ENCODE peak calls at places on chromosome 6, in four cellular contexts. One of them, this sample, is unnamed.

GRCh38 chr6:36204068-36204753 is 7.7 kb downstream of the BRPF3 start:
- DNase-seq in HepG2: no peak
- DNase-seq in K562: no peak
- DNase-seq in GM12878: peak; percentile 27
- DNase-seq in this sample: no peak

GRCh38 chr6:36957773-36958271 is 3.3 kb downstream of the PI16 start:
- DNase-seq in K562: no peak
- DNase-seq in HepG2: no peak
- DNase-seq in GM12878: no peak
- DNase-seq in this sample: no peak

GRCh38 chr6:41578714-41579610 is 32.8 kb downstream of the FOXP4 start:
- DNase-seq in HepG2: no peak
- DNase-seq in K562: peak; percentile 67
- DNase-seq in GM12878: no peak
- DNase-seq in this sample: no peak

GRCh38 chr6:139016337-139017213 is 12.0 kb upstream of the ABRACL start:
- DNase-seq in HepG2: no peak
- DNase-seq in GM12878: no peak
- DNase-seq in K562: no peak
- DNase-seq in this sample: no peak

GRCh38 chr6:162726997-162727346 is 594 bp downstream of the PRKN start:
- DNase-seq in HepG2: no peak
- DNase-seq in K562: peak; percentile 27
- DNase-seq in GM12878: no peak
- DNase-seq in this sample: no peak

GRCh38 chr6:37650071-37650481 is 47.6 kb downstream of the MDGA1 start:
- DNase-seq in GM12878: no peak
- DNase-seq in K562: peak; percentile 38
- DNase-seq in HepG2: peak; percentile 46
- DNase-seq in this sample: no peak

GRCh38 chr6:16602035-16602434 is 159.2 kb downstream of the ATXN1 start:
- DNase-seq in GM12878: peak; percentile 53
- DNase-seq in K562: no peak
- DNase-seq in HepG2: no peak
- DNase-seq in this sample: no peak

GRCh38 chr6:31377029-31377428 is 20.1 kb upstream of the HLA-B start:
- DNase-seq in K562: no peak
- DNase-seq in HepG2: no peak
- DNase-seq in GM12878: no peak
- DNase-seq in this sample: no peak

GRCh38 chr6:142478117-142478516 is 176.3 kb downstream of the ADGRG6 start:
- DNase-seq in K562: peak; percentile 38
- DNase-seq in HepG2: peak; percentile 46
- DNase-seq in GM12878: no peak
- DNase-seq in this sample: no peak

GRCh38 chr6:44653761-44654218 is 266.3 kb downstream of the CDC5L start:
- DNase-seq in HepG2: no peak
- DNase-seq in K562: no peak
- DNase-seq in GM12878: no peak
- DNase-seq in this sample: no peak

GRCh38 chr6:142416179-142416578 is 114.4 kb downstream of the ADGRG6 start:
- DNase-seq in HepG2: no peak
- DNase-seq in GM12878: no peak
- DNase-seq in K562: no peak
- DNase-seq in this sample: no peak

GRCh38 chr6:3228046-3228671 is 706 bp upstream of the TUBB2B start:
- DNase-seq in GM12878: no peak
- DNase-seq in HepG2: no peak
- DNase-seq in K562: peak; percentile 55
- DNase-seq in this sample: no peak

GRCh38 chr6:1028744-1029143 is 283.2 kb upstream of the FOXQ1 start:
- DNase-seq in K562: no peak
- DNase-seq in HepG2: no peak
- DNase-seq in GM12878: no peak
- DNase-seq in this sample: no peak

GRCh38 chr6:37785002-37785687 is 34.4 kb upstream of the ZFAND3 start:
- DNase-seq in HepG2: no peak
- DNase-seq in GM12878: no peak
- DNase-seq in K562: no peak
- DNase-seq in this sample: no peak

GRCh38 chr6:68296126-68296525 is 339.0 kb upstream of the ADGRB3 start:
- DNase-seq in GM12878: no peak
- DNase-seq in HepG2: no peak
- DNase-seq in K562: no peak
- DNase-seq in this sample: no peak

GRCh38 chr6:46221221-46221793 is 50.5 kb upstream of the ENPP5 start:
- DNase-seq in GM12878: peak; percentile 48
- DNase-seq in K562: peak; percentile 38
- DNase-seq in HepG2: peak; percentile 26
- DNase-seq in this sample: peak; percentile 53

GRCh38 chr6:33156964-33157363 is 35.3 kb downstream of the COL11A2 start:
- DNase-seq in K562: no peak
- DNase-seq in GM12878: no peak
- DNase-seq in HepG2: peak; percentile 31
- DNase-seq in this sample: no peak

GRCh38 chr6:36975231-36976004 is 10.6 kb downstream of the MTCH1 start:
- DNase-seq in HepG2: no peak
- DNase-seq in K562: no peak
- DNase-seq in GM12878: no peak
- DNase-seq in this sample: no peak

GRCh38 chr6:41002168-41002567 is 36.9 kb downstream of the UNC5CL start:
- DNase-seq in GM12878: no peak
- DNase-seq in HepG2: no peak
- DNase-seq in K562: no peak
- DNase-seq in this sample: no peak

GRCh38 chr6:170007468-170008240 is 256.2 kb downstream of the ERMARD start:
- DNase-seq in K562: no peak
- DNase-seq in HepG2: no peak
- DNase-seq in GM12878: no peak
- DNase-seq in this sample: no peak

GRCh38 chr6:854405-855073 is 161.6 kb upstream of the EXOC2 start:
- DNase-seq in GM12878: no peak
- DNase-seq in K562: no peak
- DNase-seq in HepG2: no peak
- DNase-seq in this sample: no peak

GRCh38 chr6:163808231-163808630 is 393.7 kb downstream of the QKI start:
- DNase-seq in GM12878: no peak
- DNase-seq in K562: no peak
- DNase-seq in HepG2: no peak
- DNase-seq in this sample: no peak

GRCh38 chr6:82045965-82046756 is 201.4 kb downstream of the IBTK start:
- DNase-seq in HepG2: no peak
- DNase-seq in K562: no peak
- DNase-seq in GM12878: no peak
- DNase-seq in this sample: no peak

GRCh38 chr6:100880901-100881706 is at the start of gene ASCC3:
- DNase-seq in K562: peak; percentile 96
- DNase-seq in GM12878: peak; percentile 63
- DNase-seq in HepG2: peak; percentile 78
- DNase-seq in this sample: peak; percentile 88

GRCh38 chr6:134590449-134590848 is 272.5 kb upstream of the SGK1 start:
- DNase-seq in GM12878: no peak
- DNase-seq in K562: no peak
- DNase-seq in HepG2: no peak
- DNase-seq in this sample: no peak

GRCh38 chr6:16174368-16175078 is 45.6 kb downstream of the MYLIP start:
- DNase-seq in HepG2: no peak
- DNase-seq in GM12878: no peak
- DNase-seq in K562: no peak
- DNase-seq in this sample: no peak

GRCh38 chr6:17583811-17584210 is 16.3 kb upstream of the FAM8A1 start:
- DNase-seq in K562: no peak
- DNase-seq in HepG2: no peak
- DNase-seq in GM12878: no peak
- DNase-seq in this sample: no peak

GRCh38 chr6:132202569-132202968 is 198.7 kb downstream of the MOXD1 start:
- DNase-seq in GM12878: no peak
- DNase-seq in K562: no peak
- DNase-seq in HepG2: no peak
- DNase-seq in this sample: no peak

GRCh38 chr6:32868257-32868788 is 14.3 kb downstream of the PSMB9 start:
- DNase-seq in K562: peak; percentile 88
- DNase-seq in GM12878: no peak
- DNase-seq in HepG2: peak; percentile 71
- DNase-seq in this sample: peak; percentile 60

GRCh38 chr6:122696853-122697252 is 82.7 kb upstream of the FABP7 start:
- DNase-seq in K562: no peak
- DNase-seq in HepG2: peak; percentile 13
- DNase-seq in GM12878: no peak
- DNase-seq in this sample: no peak

GRCh38 chr6:75893058-75893775 is 144.2 kb downstream of the MYO6 start:
- DNase-seq in GM12878: peak; percentile 19
- DNase-seq in HepG2: peak; percentile 61
- DNase-seq in K562: peak; percentile 70
- DNase-seq in this sample: peak; percentile 42
- TF ChIP-seq SP1 in GM12878: no peak
- TF ChIP-seq SP1 in HepG2: no peak
- TF ChIP-seq SP1 in K562: no peak
- TF ChIP-seq SP1 in this sample: no peak

DNA sequence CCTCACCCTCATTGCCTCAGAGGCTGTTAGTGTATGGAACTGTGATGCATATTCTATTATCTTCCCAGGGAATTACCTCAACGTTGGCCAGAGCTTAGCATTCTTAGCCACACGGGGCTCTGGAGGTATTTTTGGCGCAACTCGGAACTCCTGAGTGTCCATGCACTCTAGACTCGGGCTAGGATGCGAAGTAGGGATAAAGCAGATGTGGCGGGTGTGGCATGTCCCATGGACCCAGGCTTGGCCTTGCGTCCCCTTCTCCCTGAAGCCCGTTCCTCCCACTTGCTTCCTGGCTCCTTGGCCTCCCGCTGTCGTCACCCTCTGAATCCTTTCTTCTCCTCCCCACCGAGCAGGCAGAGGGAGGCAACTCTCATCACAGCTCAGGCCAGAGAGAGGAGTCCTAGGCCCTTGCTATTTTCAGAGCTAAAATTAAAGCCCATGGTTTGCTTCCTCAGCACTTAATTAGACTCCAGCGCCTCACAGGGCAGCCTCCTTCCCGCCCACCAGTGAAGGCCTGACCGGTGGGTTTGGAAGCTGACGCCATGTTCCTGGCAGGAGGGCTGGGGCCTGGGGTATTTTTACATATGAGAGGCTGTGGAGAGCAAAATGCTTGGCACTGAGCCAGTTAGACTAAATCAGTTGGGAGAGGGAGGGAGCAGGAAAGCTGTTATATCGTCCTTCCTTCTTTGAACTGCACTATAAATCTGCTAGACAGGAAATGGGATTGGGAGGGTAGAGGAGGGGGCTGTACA is 138.7 kb downstream of the FOXO3 start:
- DNase-seq in K562: no peak
- DNase-seq in HepG2: no peak
- DNase-seq in GM12878: no peak
- DNase-seq in this sample: peak; percentile 22
- TF ChIP-seq FOXM1 in K562: no peak
- TF ChIP-seq FOXM1 in HepG2: no peak
- TF ChIP-seq FOXM1 in GM12878: no peak
- TF ChIP-seq FOXM1 in this sample: no peak

GRCh38 chr6:149925253-149925973 is 2.5 kb upstream of the RAET1G start:
- DNase-seq in K562: no peak
- DNase-seq in GM12878: no peak
- DNase-seq in HepG2: no peak
- DNase-seq in this sample: no peak
- TF ChIP-seq SP1 in K562: no peak
- TF ChIP-seq SP1 in GM12878: no peak
- TF ChIP-seq SP1 in HepG2: no peak
- TF ChIP-seq SP1 in this sample: no peak

DNA sequence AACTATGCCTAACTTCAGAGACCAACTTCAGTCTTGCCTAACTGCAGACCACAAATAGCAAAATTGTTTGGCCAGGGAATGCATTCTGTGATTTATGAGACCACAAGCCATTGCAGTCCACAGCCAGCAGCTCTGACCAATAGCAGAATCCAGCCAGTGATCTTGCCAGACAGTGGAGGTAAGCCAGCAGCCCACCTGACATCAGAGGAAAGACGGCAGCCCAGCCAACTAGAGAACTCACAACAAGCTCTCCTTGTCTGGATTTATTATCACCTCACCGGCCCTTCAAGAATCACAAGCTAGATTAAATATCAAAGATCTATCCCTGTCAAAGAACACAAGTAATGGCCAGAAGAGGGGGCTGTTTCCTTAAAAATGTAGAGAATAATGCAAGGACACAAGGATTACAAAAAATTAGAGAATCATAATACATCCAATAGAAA is 66.5 kb upstream of the SLC35F1 start:
- DNase-seq in HepG2: peak; percentile 68
- DNase-seq in K562: peak; percentile 45
- DNase-seq in GM12878: no peak
- DNase-seq in this sample: peak; percentile 45
- TF ChIP-seq FOXM1 in HepG2: no peak
- TF ChIP-seq FOXM1 in K562: no peak
- TF ChIP-seq FOXM1 in GM12878: no peak
- TF ChIP-seq FOXM1 in this sample: no peak

GRCh38 chr6:154210678-154211077 is 145.9 kb downstream of the IPCEF1 start:
- DNase-seq in K562: no peak
- DNase-seq in GM12878: no peak
- DNase-seq in HepG2: no peak
- DNase-seq in this sample: no peak

GRCh38 chr6:154201708-154202107 is 154.9 kb downstream of the IPCEF1 start:
- DNase-seq in HepG2: no peak
- DNase-seq in K562: no peak
- DNase-seq in GM12878: no peak
- DNase-seq in this sample: no peak

GRCh38 chr6:154202334-154202733 is 154.3 kb downstream of the IPCEF1 start:
- DNase-seq in GM12878: no peak
- DNase-seq in HepG2: no peak
- DNase-seq in K562: no peak
- DNase-seq in this sample: no peak

GRCh38 chr6:154206984-154207383 is 149.6 kb downstream of the IPCEF1 start:
- DNase-seq in GM12878: no peak
- DNase-seq in K562: no peak
- DNase-seq in HepG2: no peak
- DNase-seq in this sample: no peak
- TF ChIP-seq SP1 in GM12878: no peak
- TF ChIP-seq SP1 in K562: no peak
- TF ChIP-seq SP1 in HepG2: no peak
- TF ChIP-seq SP1 in this sample: no peak

DNA sequence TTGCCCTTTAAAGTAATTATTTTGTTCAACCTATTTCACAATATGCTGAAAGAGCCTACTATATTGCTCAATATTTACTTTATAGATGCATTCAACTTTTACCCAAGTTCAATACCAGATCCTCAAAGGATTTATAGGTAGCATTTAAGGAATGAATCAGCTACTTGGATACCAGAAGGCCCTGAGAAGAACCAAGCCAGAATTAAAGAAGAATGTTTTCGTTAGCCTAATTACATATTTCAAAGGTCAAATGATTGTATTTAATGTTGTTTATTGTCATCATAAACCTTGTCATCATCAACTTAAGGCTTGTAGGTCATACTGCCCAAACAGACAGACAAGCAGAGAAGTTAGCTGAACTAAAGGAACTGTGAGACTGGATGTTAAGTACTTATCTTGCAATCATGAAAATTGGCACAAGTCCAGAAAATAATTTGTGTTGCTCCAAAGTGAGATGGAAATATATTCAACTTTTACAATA is 636.7 kb downstream of the RFPL4B start:
- DNase-seq in K562: no peak
- DNase-seq in GM12878: no peak
- DNase-seq in HepG2: no peak
- DNase-seq in this sample: no peak
- TF ChIP-seq FOXM1 in K562: no peak
- TF ChIP-seq FOXM1 in GM12878: no peak
- TF ChIP-seq FOXM1 in HepG2: no peak
- TF ChIP-seq FOXM1 in this sample: no peak

GRCh38 chr6:105069821-105070445 is 109.9 kb downstream of the POPDC3 start:
- DNase-seq in GM12878: no peak
- DNase-seq in K562: no peak
- DNase-seq in HepG2: no peak
- DNase-seq in this sample: no peak
- TF ChIP-seq SP1 in GM12878: no peak
- TF ChIP-seq SP1 in K562: no peak
- TF ChIP-seq SP1 in HepG2: no peak
- TF ChIP-seq SP1 in this sample: no peak

This sample was measured in HEK293T.